ENCODE peak calls at places on chromosomes 12 and 14, in five cellular contexts. V, M, N, F and H are unnamed samples.
A peak's percentile ranks its signal among the peaks of the same experiment; 100 is the strongest.

GRCh38 chr14:60242420-60242819 is 6.6 kb upstream of the PPM1A start:
- DNase-seq in N (no peak), V (no peak), F (no peak), M (no peak), H (no peak)

GRCh38 chr14:25411933-25412757 is 362.2 kb upstream of the STXBP6 start:
- DNase-seq in V (no peak), F (peak; percentile 6), M (peak; percentile 16), N (peak; percentile 31), H (no peak)

GRCh38 chr14:42140831-42141279 is 534.2 kb downstream of the LRFN5 start:
- DNase-seq in F (peak; percentile 89), M (peak; percentile 24), N (peak; percentile 60), V (no peak), H (no peak)

GRCh38 chr12:21918456-21918855 is 22.8 kb downstream of the ABCC9 start:
- DNase-seq in F (no peak), N (no peak), M (no peak), V (no peak), H (no peak)

GRCh38 chr12:90027889-90028570 is 319.4 kb upstream of the ATP2B1 start:
- DNase-seq in M (no peak), N (no peak), F (peak; percentile 28), V (no peak), H (no peak)

GRCh38 chr12:21165048-21165447 is 34.1 kb downstream of the SLCO1B1 start:
- DNase-seq in M (no peak), N (no peak), V (no peak), F (no peak), H (no peak)

GRCh38 chr14:77000340-77001235 is 27.9 kb downstream of the IRF2BPL start:
- DNase-seq in M (peak; percentile 72), N (no peak), F (no peak), V (peak; percentile 32), H (no peak)

GRCh38 chr12:52391618-52392002 is 6.2 kb upstream of the KRT84 start:
- DNase-seq in V (peak; percentile 78), F (peak; percentile 53), N (peak; percentile 68), M (peak; percentile 33), H (no peak)

GRCh38 chr12:13504074-13504473 is 307.5 kb downstream of the EMP1 start:
- DNase-seq in N (no peak), V (no peak), F (peak; percentile 8), M (no peak), H (no peak)

GRCh38 chr12:73418541-73418940 is 1119.1 kb upstream of the ATXN7L3B start:
- DNase-seq in F (no peak), N (no peak), M (no peak), V (no peak), H (no peak)

GRCh38 chr12:32208355-32208754 is 101.7 kb downstream of the BICD1 start:
- DNase-seq in M (no peak), V (no peak), F (no peak), N (no peak), H (no peak)

GRCh38 chr12:47885012-47885501 is 19.7 kb downstream of the VDR start:
- DNase-seq in N (no peak), V (no peak), F (no peak), M (no peak), H (no peak)

GRCh38 chr12:116701432-116701831 is 36.4 kb downstream of the SPRING1 start:
- DNase-seq in V (no peak), M (no peak), N (no peak), F (no peak), H (no peak)

GRCh38 chr12:127560041-127560478 is 706.9 kb upstream of the TMEM132C start:
- DNase-seq in M (no peak), F (no peak), V (no peak), N (no peak), H (no peak)

GRCh38 chr12:132525833-132526455 is 36.0 kb downstream of the FBRSL1 start:
- DNase-seq in F (no peak), N (no peak), V (no peak), M (no peak), H (no peak)

GRCh38 chr12:106223485-106224391 is 24.1 kb downstream of the CKAP4 start:
- DNase-seq in M (peak; percentile 73), N (peak; percentile 89), F (peak; percentile 70), V (peak; percentile 63), H (peak; percentile 56)

GRCh38 chr14:58299665-58300202 is 1.4 kb downstream of the ARID4A start:
- DNase-seq in M (no peak), N (peak; percentile 66), F (no peak), V (no peak), H (no peak)

GRCh38 chr12:102169922-102170698 is 27.5 kb downstream of the PMCH start:
- DNase-seq in V (no peak), F (peak; percentile 54), N (peak; percentile 59), M (peak; percentile 59), H (no peak)

GRCh38 chr14:106622200-106622745 is 1095.9 kb downstream of the TMEM121 start:
- DNase-seq in N (no peak), V (no peak), F (no peak), M (no peak), H (no peak)

GRCh38 chr14:31927348-31927826 is 149.7 kb upstream of the ARHGAP5 start:
- DNase-seq in V (peak; percentile 35), M (peak; percentile 89), F (peak; percentile 95), N (peak; percentile 88), H (no peak)

GRCh38 chr14:41285193-41285748 is 321.4 kb upstream of the LRFN5 start:
- DNase-seq in F (peak; percentile 56), M (peak; percentile 79), V (no peak), N (no peak), H (no peak)

GRCh38 chr12:29691146-29691854 is 92.4 kb downstream of the TMTC1 start:
- DNase-seq in F (peak; percentile 44), N (no peak), V (no peak), M (peak; percentile 26), H (no peak)

GRCh38 chr14:75450381-75451276 is 22.8 kb downstream of the JDP2 start:
- DNase-seq in M (no peak), V (peak; percentile 54), F (peak; percentile 87), N (no peak), H (no peak)
- TF ChIP-seq CTCF in M (no peak), V (no peak), F (peak; percentile 35), N (no peak), H (no peak)

DNA sequence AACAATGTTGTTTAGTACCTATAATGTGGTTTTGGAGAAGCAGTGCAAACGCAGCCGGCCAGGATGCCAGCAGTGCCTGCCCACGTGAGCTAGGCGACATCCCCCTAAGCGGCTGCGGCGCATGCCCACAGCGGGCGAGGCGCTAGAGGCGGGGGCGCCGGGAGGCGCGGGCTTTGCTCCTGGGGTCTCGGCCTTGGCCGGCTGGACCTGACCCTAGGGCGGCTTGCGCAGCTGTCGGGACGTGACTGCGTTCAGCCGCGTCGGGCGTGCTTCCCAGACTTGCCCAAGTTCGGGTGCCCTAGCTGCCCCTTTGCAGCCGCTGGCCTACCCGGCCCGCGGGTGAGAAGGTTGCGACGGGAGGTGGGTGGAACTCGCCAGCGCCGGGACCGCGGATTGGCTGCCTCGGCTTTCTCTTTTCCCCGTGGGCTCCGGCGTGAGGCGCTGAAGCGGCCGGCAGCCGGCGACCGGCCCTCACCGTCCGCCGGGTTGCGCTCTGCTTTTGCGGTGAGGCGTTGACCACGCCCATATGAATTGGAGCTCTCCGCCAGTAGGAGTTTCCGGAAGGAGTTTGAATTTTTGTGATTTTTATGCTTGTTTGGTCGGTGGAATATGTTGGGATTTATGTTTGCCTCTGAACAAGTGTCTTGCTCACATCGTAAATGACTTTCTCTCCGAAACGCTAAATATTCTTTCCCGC is at the start of gene TMEM19:
- DNase-seq in F (peak; percentile 93), N (peak; percentile 95), M (peak; percentile 91), V (peak; percentile 92), H (peak; percentile 44)
- TF ChIP-seq CTCF in F (peak; percentile 27), N (peak; percentile 28), M (peak; percentile 16), V (peak; percentile 44), H (no peak)

GRCh38 chr14:103002578-103003350 is 54.6 kb downstream of the CDC42BPB start:
- DNase-seq in V (no peak), M (no peak), N (no peak), F (no peak), H (no peak)
- TF ChIP-seq CTCF in V (no peak), M (no peak), N (no peak), F (no peak), H (no peak)

GRCh38 chr12:6393109-6393508 is 9.1 kb downstream of the LTBR start:
- DNase-seq in F (no peak), M (no peak), V (no peak), N (no peak), H (no peak)

GRCh38 chr12:6392499-6392898 is 8.5 kb downstream of the LTBR start:
- DNase-seq in M (no peak), V (no peak), F (no peak), N (peak; percentile 35), H (no peak)

GRCh38 chr12:6391013-6391412 is 7.1 kb downstream of the LTBR start:
- DNase-seq in M (no peak), N (peak; percentile 54), F (no peak), V (no peak), H (no peak)

GRCh38 chr12:6387541-6387940 is 3.6 kb downstream of the LTBR start:
- DNase-seq in V (no peak), N (peak; percentile 36), M (no peak), F (no peak), H (no peak)

DNA sequence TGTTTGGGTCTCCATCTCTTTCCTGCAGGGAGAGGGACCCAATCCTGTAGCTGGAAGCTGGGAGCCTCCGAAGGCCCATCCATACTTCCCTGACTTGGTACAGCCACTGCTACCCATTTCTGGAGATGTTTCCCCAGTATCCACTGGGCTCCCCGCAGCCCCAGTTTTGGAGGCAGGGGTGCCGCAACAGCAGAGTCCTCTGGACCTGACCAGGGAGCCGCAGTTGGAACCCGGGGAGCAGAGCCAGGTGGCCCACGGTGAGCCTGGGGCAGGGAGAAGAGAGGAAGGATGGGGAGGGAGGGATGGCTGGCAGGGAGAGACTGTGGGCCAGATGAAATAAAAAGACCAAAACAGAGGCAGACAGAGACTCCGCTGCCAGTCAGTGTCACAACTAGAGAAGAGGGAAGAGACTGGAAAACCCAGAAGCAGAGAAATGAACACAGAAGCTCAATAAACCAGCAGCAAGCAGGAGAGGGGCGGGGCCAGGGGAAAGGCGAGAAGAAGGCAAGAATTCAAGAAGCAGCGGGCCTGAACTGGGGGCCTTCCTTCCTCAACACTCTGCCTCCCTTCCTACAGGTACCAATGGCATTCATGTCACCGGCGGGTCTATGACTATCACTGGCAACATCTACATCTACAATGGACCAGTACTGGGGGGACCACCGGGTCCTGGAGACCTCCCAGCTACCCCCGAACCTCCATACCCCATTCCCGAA is 6.3 kb downstream of the LTBR start:
- DNase-seq in M (no peak), F (no peak), V (no peak), N (peak; percentile 84), H (no peak)
- TF ChIP-seq CTCF in M (no peak), F (no peak), V (no peak), N (no peak), H (no peak)

DNA sequence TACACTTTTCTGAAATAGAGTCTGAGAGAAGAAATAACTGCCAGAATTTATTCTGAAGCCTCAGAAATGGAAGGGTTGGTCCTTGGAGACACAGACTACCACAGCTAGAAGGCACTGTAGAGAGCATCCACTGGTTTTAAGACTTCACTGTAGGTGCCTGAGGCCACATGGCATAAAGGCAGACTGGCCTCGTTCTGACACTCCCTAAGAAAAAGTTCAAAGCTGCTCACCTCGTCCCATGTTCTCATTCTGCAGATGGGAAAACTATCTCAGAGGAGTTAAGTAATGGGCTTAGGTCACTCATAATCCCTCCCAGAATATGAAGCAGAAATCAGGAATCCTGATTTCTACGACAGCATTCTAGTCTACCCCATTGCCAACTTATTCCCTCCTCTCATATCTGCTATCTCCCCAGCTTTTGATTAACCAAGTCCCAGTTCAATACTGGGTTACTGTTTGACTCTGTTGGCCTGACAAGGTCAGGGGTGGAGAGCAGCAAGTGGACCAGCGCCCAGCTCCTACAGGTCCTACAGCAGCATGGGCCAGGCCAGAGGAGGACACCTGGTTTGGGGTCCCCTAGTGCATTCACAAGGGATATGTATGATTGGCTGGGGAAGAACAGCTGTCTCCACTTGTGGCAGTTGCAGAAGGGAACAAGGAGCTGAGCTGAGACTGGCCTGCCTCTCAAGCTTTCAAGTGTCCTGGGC is 3.7 kb downstream of the ITGA5 start:
- DNase-seq in M (no peak), V (no peak), F (no peak), N (peak; percentile 31), H (no peak)
- TF ChIP-seq CTCF in M (no peak), V (no peak), F (no peak), N (no peak), H (no peak)